ENCODE peak calls at places on chromosomes 13 and 19, in six cellular contexts. One of them, this sample, is unnamed. For H3K9me3, the result is how much of the 10 kb centered on the place peaks cover.

GRCh38 chr19:42465827-42466280 is 23.1 kb upstream of the CXCL17 start:
- DNase-seq in K562: no peak
- DNase-seq in sigmoid colon: no peak
- DNase-seq in HepG2: no peak
- DNase-seq in SK-N-SH: no peak
- DNase-seq in HCT116: no peak
- DNase-seq in this sample: no peak

GRCh38 chr19:4149518-4150288 is 3.7 kb upstream of the CREB3L3 start:
- DNase-seq in K562: no peak
- DNase-seq in HepG2: peak
- DNase-seq in SK-N-SH: peak
- DNase-seq in sigmoid colon: no peak
- DNase-seq in HCT116: no peak
- DNase-seq in this sample: no peak

GRCh38 chr13:75870397-75870801 is 234.3 kb downstream of the LMO7 start:
- DNase-seq in sigmoid colon: no peak
- DNase-seq in SK-N-SH: peak
- DNase-seq in K562: peak
- DNase-seq in HepG2: no peak
- DNase-seq in HCT116: no peak
- DNase-seq in this sample: no peak

GRCh38 chr13:41791056-41791455 is 169.9 kb downstream of the VWA8 start:
- DNase-seq in HCT116: no peak
- DNase-seq in sigmoid colon: no peak
- DNase-seq in HepG2: no peak
- DNase-seq in K562: no peak
- DNase-seq in SK-N-SH: no peak
- DNase-seq in this sample: no peak

GRCh38 chr19:4543444-4543843 is 3.6 kb upstream of the LRG1 start:
- DNase-seq in HepG2: no peak
- DNase-seq in SK-N-SH: no peak
- DNase-seq in sigmoid colon: no peak
- DNase-seq in HCT116: no peak
- DNase-seq in K562: no peak
- DNase-seq in this sample: no peak

GRCh38 chr13:90533866-90534265 is 813.6 kb upstream of the MIR17HG start:
- DNase-seq in K562: no peak
- DNase-seq in sigmoid colon: no peak
- DNase-seq in HepG2: no peak
- DNase-seq in SK-N-SH: no peak
- DNase-seq in HCT116: no peak
- DNase-seq in this sample: no peak

GRCh38 chr19:16825312-16826168 is 3.7 kb upstream of the SIN3B start:
- DNase-seq in SK-N-SH: peak
- DNase-seq in HepG2: no peak
- DNase-seq in HCT116: no peak
- DNase-seq in K562: no peak
- DNase-seq in sigmoid colon: peak
- DNase-seq in this sample: peak

GRCh38 chr19:48290341-48290922 is 20.6 kb downstream of the ZNF114 start:
- DNase-seq in K562: no peak
- DNase-seq in sigmoid colon: no peak
- DNase-seq in HCT116: no peak
- DNase-seq in SK-N-SH: peak
- DNase-seq in HepG2: no peak
- DNase-seq in this sample: no peak

GRCh38 chr19:45166723-45167252 is 6.0 kb upstream of the NKPD1 start:
- DNase-seq in K562: no peak
- DNase-seq in SK-N-SH: no peak
- DNase-seq in HepG2: peak
- DNase-seq in sigmoid colon: no peak
- DNase-seq in HCT116: no peak
- DNase-seq in this sample: no peak

GRCh38 chr19:54882758-54883157 is 8.7 kb downstream of the FCAR start:
- DNase-seq in HepG2: peak
- DNase-seq in K562: no peak
- DNase-seq in SK-N-SH: no peak
- DNase-seq in HCT116: no peak
- DNase-seq in sigmoid colon: no peak
- DNase-seq in this sample: no peak

GRCh38 chr19:4647676-4648644 is 8.6 kb downstream of the TNFAIP8L1 start:
- DNase-seq in HepG2: no peak
- DNase-seq in HCT116: no peak
- DNase-seq in K562: no peak
- DNase-seq in SK-N-SH: no peak
- DNase-seq in sigmoid colon: peak
- DNase-seq in this sample: no peak

GRCh38 chr19:2041436-2041685 is 9.7 kb downstream of the MKNK2 start:
- DNase-seq in HepG2: no peak
- DNase-seq in K562: no peak
- DNase-seq in SK-N-SH: no peak
- DNase-seq in sigmoid colon: no peak
- DNase-seq in HCT116: no peak
- DNase-seq in this sample: no peak

GRCh38 chr19:2041686-2042484 is 9.2 kb downstream of the MKNK2 start:
- DNase-seq in K562: peak
- DNase-seq in HCT116: peak
- DNase-seq in SK-N-SH: peak
- DNase-seq in sigmoid colon: peak
- DNase-seq in HepG2: no peak
- DNase-seq in this sample: peak

GRCh38 chr19:2039082-2039958 is 11.7 kb downstream of the MKNK2 start:
- DNase-seq in HepG2: no peak
- DNase-seq in sigmoid colon: peak
- DNase-seq in HCT116: no peak
- DNase-seq in K562: no peak
- DNase-seq in SK-N-SH: no peak
- DNase-seq in this sample: no peak

GRCh38 chr19:2039959-2040646 is 10.9 kb downstream of the MKNK2 start:
- DNase-seq in HCT116: no peak
- DNase-seq in HepG2: no peak
- DNase-seq in SK-N-SH: no peak
- DNase-seq in sigmoid colon: peak
- DNase-seq in K562: no peak
- DNase-seq in this sample: no peak

GRCh38 chr19:2040647-2041435 is 10.2 kb downstream of the MKNK2 start:
- DNase-seq in sigmoid colon: peak
- DNase-seq in HepG2: no peak
- DNase-seq in SK-N-SH: no peak
- DNase-seq in K562: no peak
- DNase-seq in HCT116: no peak
- DNase-seq in this sample: no peak
- TF ChIP-seq POLR2AphosphoS5 in sigmoid colon: no peak
- TF ChIP-seq POLR2AphosphoS5 in HepG2: no peak
- TF ChIP-seq POLR2AphosphoS5 in SK-N-SH: no peak
- TF ChIP-seq POLR2AphosphoS5 in K562: no peak
- TF ChIP-seq POLR2AphosphoS5 in HCT116: no peak
- TF ChIP-seq POLR2AphosphoS5 in this sample: no peak

GRCh38 chr19:40025938-40026596 is 29.2 kb downstream of the ZNF546 start:
- DNase-seq in HCT116: no peak
- DNase-seq in HepG2: no peak
- DNase-seq in K562: no peak
- DNase-seq in sigmoid colon: no peak
- DNase-seq in SK-N-SH: no peak
- DNase-seq in this sample: no peak
- H3K9me3 ChIP-seq in HCT116: under half
- H3K9me3 ChIP-seq in HepG2: half or more
- H3K9me3 ChIP-seq in K562: under half
- H3K9me3 ChIP-seq in sigmoid colon: half or more
- H3K9me3 ChIP-seq in SK-N-SH: half or more
- H3K9me3 ChIP-seq in this sample: half or more

GRCh38 chr19:35134601-35135091 is at the start of gene LGI4:
- DNase-seq in sigmoid colon: no peak
- DNase-seq in K562: no peak
- DNase-seq in HepG2: no peak
- DNase-seq in HCT116: no peak
- DNase-seq in SK-N-SH: no peak
- DNase-seq in this sample: no peak
- H3K4me3 ChIP-seq in sigmoid colon: peak
- H3K4me3 ChIP-seq in K562: no peak
- H3K4me3 ChIP-seq in HepG2: no peak
- H3K4me3 ChIP-seq in HCT116: no peak
- H3K4me3 ChIP-seq in SK-N-SH: no peak
- H3K4me3 ChIP-seq in this sample: peak

GRCh38 chr13:45737571-45738002 is 35.5 kb downstream of the CBY2 start:
- DNase-seq in HCT116: peak
- DNase-seq in sigmoid colon: no peak
- DNase-seq in K562: peak
- DNase-seq in SK-N-SH: no peak
- DNase-seq in HepG2: no peak
- DNase-seq in this sample: no peak
- TF ChIP-seq POLR2AphosphoS5 in HCT116: no peak
- TF ChIP-seq POLR2AphosphoS5 in sigmoid colon: no peak
- TF ChIP-seq POLR2AphosphoS5 in K562: no peak
- TF ChIP-seq POLR2AphosphoS5 in SK-N-SH: no peak
- TF ChIP-seq POLR2AphosphoS5 in HepG2: no peak
- TF ChIP-seq POLR2AphosphoS5 in this sample: no peak

GRCh38 chr13:94234766-94235165 is 244.7 kb downstream of the DCT start:
- DNase-seq in HepG2: no peak
- DNase-seq in SK-N-SH: no peak
- DNase-seq in sigmoid colon: no peak
- DNase-seq in HCT116: no peak
- DNase-seq in K562: no peak
- DNase-seq in this sample: no peak
- H3K9me3 ChIP-seq in HepG2: under half
- H3K9me3 ChIP-seq in SK-N-SH: under half
- H3K9me3 ChIP-seq in sigmoid colon: under half
- H3K9me3 ChIP-seq in HCT116: under half
- H3K9me3 ChIP-seq in K562: under half
- H3K9me3 ChIP-seq in this sample: under half

GRCh38 chr13:110664074-110664473 is 41.8 kb downstream of the CARS2 start:
- DNase-seq in HCT116: no peak
- DNase-seq in K562: no peak
- DNase-seq in sigmoid colon: no peak
- DNase-seq in HepG2: no peak
- DNase-seq in SK-N-SH: no peak
- DNase-seq in this sample: no peak

GRCh38 chr13:110666255-110666533 is 39.7 kb downstream of the CARS2 start:
- DNase-seq in HepG2: no peak
- DNase-seq in SK-N-SH: no peak
- DNase-seq in K562: no peak
- DNase-seq in HCT116: no peak
- DNase-seq in sigmoid colon: no peak
- DNase-seq in this sample: no peak

GRCh38 chr13:110665491-110666254 is 40.2 kb downstream of the CARS2 start:
- DNase-seq in HCT116: no peak
- DNase-seq in sigmoid colon: no peak
- DNase-seq in HepG2: no peak
- DNase-seq in K562: no peak
- DNase-seq in SK-N-SH: no peak
- DNase-seq in this sample: no peak

GRCh38 chr13:110663491-110663890 is 42.4 kb downstream of the CARS2 start:
- DNase-seq in HCT116: no peak
- DNase-seq in SK-N-SH: no peak
- DNase-seq in sigmoid colon: no peak
- DNase-seq in HepG2: no peak
- DNase-seq in K562: no peak
- DNase-seq in this sample: no peak

GRCh38 chr13:110664673-110665072 is 41.2 kb downstream of the CARS2 start:
- DNase-seq in HepG2: no peak
- DNase-seq in K562: no peak
- DNase-seq in SK-N-SH: no peak
- DNase-seq in HCT116: no peak
- DNase-seq in sigmoid colon: no peak
- DNase-seq in this sample: no peak
- H3K4me3 ChIP-seq in HepG2: no peak
- H3K4me3 ChIP-seq in K562: no peak
- H3K4me3 ChIP-seq in SK-N-SH: no peak
- H3K4me3 ChIP-seq in HCT116: no peak
- H3K4me3 ChIP-seq in sigmoid colon: no peak
- H3K4me3 ChIP-seq in this sample: no peak